ENCODE peak calls at places on chromosomes 3 and 15, in five cellular contexts. X is NCI-H1694; D is stimulated activated CD4-positive, alpha-beta T cell treated with anti-CD3 and anti-CD28 coated beads, Interleukin-4, amount 100 ng/mL, for 48 hours; R is skeletal muscle cell; I is endothelial cell. E is an unnamed sample.

GRCh38 chr15:59843609-59844008 is 154.5 kb upstream of the BNIP2 start:
- DNase-seq in X (no peak), D (no peak), R (no peak), I (no peak), E (no peak)

GRCh38 chr15:45185903-45186770 is 1.6 kb downstream of the SHF start:
- DNase-seq in X (no peak), D (no peak), R (no peak), I (no peak), E (no peak)

GRCh38 chr15:79172801-79173460 is 82.4 kb upstream of the RASGRF1 start:
- DNase-seq in X (no peak), D (no peak), R (no peak), I (no peak), E (no peak)

GRCh38 chr3:194270627-194271458 is 80.3 kb downstream of the CPN2 start:
- DNase-seq in X (no peak), D (no peak), R (no peak), I (no peak), E (no peak)

GRCh38 chr3:11185564-11186317 is 31.4 kb downstream of the HRH1 start:
- DNase-seq in X (no peak), D (no peak), R (peak; percentile 63), I (no peak), E (no peak)

GRCh38 chr3:184180165-184180564 is 5.5 kb downstream of the AP2M1 start:
- DNase-seq in X (no peak), D (no peak), R (no peak), I (no peak), E (no peak)

GRCh38 chr15:85563328-85563727 is 182.9 kb downstream of the AKAP13 start:
- DNase-seq in X (no peak), D (no peak), R (no peak), I (no peak), E (no peak)

GRCh38 chr15:79078763-79079395 is 11.7 kb downstream of the RASGRF1 start:
- DNase-seq in X (no peak), D (no peak), R (no peak), I (no peak), E (no peak)

GRCh38 chr3:140378571-140379340 is 299.1 kb upstream of the TRIM42 start:
- DNase-seq in X (no peak), D (no peak), R (no peak), I (no peak), E (no peak)

GRCh38 chr3:99659032-99659431 is 20.6 kb downstream of the COL8A1 start:
- DNase-seq in X (no peak), D (no peak), R (peak; percentile 100), I (no peak), E (no peak)

GRCh38 chr15:55917881-55918296 is 75.5 kb downstream of the NEDD4 start:
- DNase-seq in X (peak; percentile 41), D (no peak), R (peak; percentile 60), I (no peak), E (peak; percentile 30)

GRCh38 chr3:105829229-105829628 is 39.6 kb downstream of the CBLB start:
- DNase-seq in X (no peak), D (no peak), R (no peak), I (no peak), E (no peak)

GRCh38 chr15:43329222-43329959 is 982 bp downstream of the LCMT2 start:
- DNase-seq in X (no peak), D (peak; percentile 1), R (no peak), I (no peak), E (no peak)

GRCh38 chr3:126541628-126542339 is 16.9 kb downstream of the C3orf22 start:
- DNase-seq in X (no peak), D (no peak), R (no peak), I (no peak), E (no peak)

GRCh38 chr3:123841476-123842238 is 42.5 kb downstream of the MYLK start:
- DNase-seq in X (no peak), D (no peak), R (no peak), I (no peak), E (no peak)

GRCh38 chr15:36951747-36952247 is 148.6 kb downstream of the MEIS2 start:
- DNase-seq in X (no peak), D (no peak), R (peak; percentile 69), I (no peak), E (no peak)

GRCh38 chr3:16906679-16907078 is 21.9 kb downstream of the PLCL2 start:
- DNase-seq in X (no peak), D (no peak), R (no peak), I (no peak), E (peak; percentile 52)

GRCh38 chr3:105538483-105538882 is 171.8 kb downstream of the ALCAM start:
- DNase-seq in X (no peak), D (no peak), R (no peak), I (no peak), E (peak; percentile 9)

GRCh38 chr15:35437157-35437556 is 108.8 kb downstream of the DPH6 start:
- DNase-seq in X (no peak), D (no peak), R (no peak), I (no peak), E (no peak)

GRCh38 chr3:49665822-49666519 is 8.2 kb upstream of the APEH start:
- DNase-seq in X (no peak), D (no peak), R (no peak), I (no peak), E (no peak)

GRCh38 chr15:61755461-61755860 is 304.8 kb downstream of the VPS13C start:
- DNase-seq in X (no peak), D (no peak), R (no peak), I (no peak), E (no peak)

GRCh38 chr3:26984601-26985000 is 362.0 kb downstream of the LRRC3B start:
- DNase-seq in X (no peak), D (no peak), R (no peak), I (no peak), E (no peak)

GRCh38 chr3:176120507-176120906 is 1076.8 kb downstream of the TBL1XR1 start:
- DNase-seq in X (no peak), D (no peak), R (no peak), I (no peak), E (no peak)

GRCh38 chr3:141998674-141999290 is 122.3 kb downstream of the ATP1B3 start:
- DNase-seq in X (peak; percentile 11), D (no peak), R (no peak), I (no peak), E (no peak)

GRCh38 chr3:129032716-129033115 is 27.9 kb upstream of the GP9 start:
- DNase-seq in X (no peak), D (no peak), R (no peak), I (no peak), E (no peak)

GRCh38 chr3:152857082-152857481 is 22.2 kb downstream of the P2RY1 start:
- DNase-seq in X (no peak), D (no peak), R (no peak), I (no peak), E (no peak)

GRCh38 chr3:129556890-129557736 is 14.1 kb downstream of the H1-8 start:
- DNase-seq in X (no peak), D (no peak), R (no peak), I (no peak), E (no peak)

E was measured in HuH-7.